ENCODE peak calls at places on chromosome 9, in four cellular contexts. M, G, S and V are unnamed samples.

GRCh38 chr9:137580209-137580957 is 1.7 kb upstream of the DPH7 start:
- DNase-seq in M (no peak), S (no peak), G (no peak), V (no peak)

GRCh38 chr9:84573098-84573497 is 96.4 kb upstream of the NTRK2 start:
- DNase-seq in S (no peak), M (no peak), G (no peak), V (peak; percentile 51)

GRCh38 chr9:134179918-134180785 is 15.8 kb upstream of the RNU6ATAC start:
- DNase-seq in S (no peak), G (no peak), M (no peak), V (no peak)

GRCh38 chr9:33109850-33110595 is 33.5 kb upstream of the SMU1 start:
- DNase-seq in M (no peak), S (no peak), G (no peak), V (no peak)

GRCh38 chr9:38295751-38296150 is 96.8 kb upstream of the ALDH1B1 start:
- DNase-seq in S (no peak), M (no peak), G (no peak), V (no peak)

GRCh38 chr9:106287108-106287631 is 575.8 kb upstream of the ZNF462 start:
- DNase-seq in G (no peak), S (no peak), M (no peak), V (no peak)

GRCh38 chr9:38107405-38107804 is 38.4 kb upstream of the SHB start:
- DNase-seq in G (no peak), S (no peak), M (no peak), V (no peak)

GRCh38 chr9:117809751-117810150 is 105.5 kb downstream of the TLR4 start:
- DNase-seq in M (no peak), G (no peak), S (no peak), V (no peak)

GRCh38 chr9:85156652-85157051 is 487.1 kb downstream of the NTRK2 start:
- DNase-seq in M (no peak), G (no peak), S (no peak), V (no peak)

GRCh38 chr9:21326526-21327139 is 8.6 kb downstream of the KLHL9 start:
- DNase-seq in G (peak; percentile 32), S (no peak), M (peak; percentile 39), V (no peak)

GRCh38 chr9:128362774-128363173 is 8.4 kb upstream of the URM1 start:
- DNase-seq in S (no peak), G (no peak), M (no peak), V (no peak)

GRCh38 chr9:79353856-79354520 is 217.8 kb upstream of the TLE4 start:
- DNase-seq in S (no peak), G (no peak), M (no peak), V (no peak)

GRCh38 chr9:134889386-134890214 is 9.0 kb downstream of the FCN2 start:
- DNase-seq in S (no peak), G (no peak), M (no peak), V (peak; percentile 3)

GRCh38 chr9:83355729-83356128 is 182.5 kb downstream of the FRMD3 start:
- DNase-seq in S (no peak), M (no peak), G (no peak), V (no peak)
- TF ChIP-seq NR2C2 in S (no peak), M (no peak), G (no peak), V (no peak)

GRCh38 chr9:87270241-87271234 is 227.1 kb upstream of the DAPK1 start:
- DNase-seq in G (no peak), M (no peak), S (no peak), V (no peak)
- TF ChIP-seq NR2C2 in G (no peak), M (no peak), S (no peak), V (no peak)

GRCh38 chr9:80646211-80646610 is 1043.1 kb downstream of the TLE1 start:
- DNase-seq in M (no peak), S (no peak), G (no peak), V (no peak)

GRCh38 chr9:80649496-80649895 is 1039.9 kb downstream of the TLE1 start:
- DNase-seq in G (no peak), S (no peak), M (no peak), V (no peak)

GRCh38 chr9:80648336-80648735 is 1041.0 kb downstream of the TLE1 start:
- DNase-seq in S (no peak), M (no peak), G (no peak), V (no peak)

GRCh38 chr9:80650964-80651555 is 1038.3 kb downstream of the TLE1 start:
- DNase-seq in M (no peak), S (no peak), G (no peak), V (no peak)

DNA sequence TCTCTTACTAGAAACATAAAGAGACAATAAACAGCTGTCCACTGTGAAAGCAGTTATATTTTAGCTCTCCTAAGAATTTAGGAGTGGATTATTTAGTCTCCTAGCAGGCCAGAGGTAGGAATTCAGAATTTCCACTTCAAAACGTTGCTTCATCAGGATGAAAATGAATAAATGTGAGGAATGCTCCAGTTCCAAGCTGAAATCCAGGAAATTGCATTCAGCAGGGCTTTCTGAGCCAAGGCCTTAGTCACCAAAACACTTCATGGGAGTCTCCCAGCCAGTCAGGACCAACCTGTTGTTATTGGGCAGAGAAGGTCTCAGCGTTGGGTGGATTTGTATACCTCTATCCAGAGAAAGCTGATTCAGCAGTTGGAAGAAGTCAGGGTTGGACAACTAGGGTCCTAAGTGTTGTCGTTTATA is 1040.3 kb downstream of the TLE1 start:
- DNase-seq in S (no peak), M (no peak), G (no peak), V (no peak)
- TF ChIP-seq NR2C2 in S (no peak), M (no peak), G (no peak), V (no peak)

DNA sequence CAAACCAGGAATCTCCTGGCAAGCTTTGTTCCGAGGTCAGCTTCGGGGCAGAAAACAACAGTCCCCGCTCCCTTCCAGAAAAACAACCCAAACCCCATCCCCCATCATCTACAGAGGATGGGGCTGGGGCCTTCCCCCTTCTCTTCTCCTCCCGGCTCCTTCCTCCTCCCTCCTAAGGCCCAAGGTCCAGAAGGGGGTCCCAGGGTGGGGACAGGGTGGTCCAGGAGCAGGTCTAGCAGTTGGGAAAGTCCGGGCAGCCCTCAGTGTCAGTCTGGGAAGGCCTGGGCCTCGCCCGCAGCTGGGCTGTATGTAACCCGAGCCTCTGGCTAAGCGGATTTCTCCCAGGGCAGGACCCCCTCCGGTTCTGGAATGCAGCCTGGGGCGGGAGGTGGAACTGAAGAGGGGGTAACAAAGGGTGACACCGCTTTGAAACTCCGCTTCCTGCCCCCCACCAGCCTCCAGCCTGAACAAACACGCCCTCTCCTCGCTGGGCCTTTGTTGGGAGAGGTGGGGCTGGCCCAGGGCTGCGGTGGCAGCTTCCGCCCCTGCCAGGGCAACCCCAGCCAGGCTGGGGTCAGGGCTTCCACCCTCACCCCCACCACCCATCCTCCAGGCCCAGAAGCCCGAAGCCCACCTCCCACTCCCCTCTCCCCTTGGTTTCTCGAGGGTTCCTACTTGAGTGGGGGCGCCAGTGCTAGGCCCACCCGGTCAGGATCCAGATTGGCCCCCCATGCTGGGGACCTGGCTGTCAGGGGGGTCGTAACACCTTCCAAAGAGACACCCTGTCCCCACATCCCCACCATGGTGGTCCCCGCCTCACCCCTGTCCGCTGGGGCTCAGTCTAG is 63.5 kb downstream of the C9orf50 start:
- DNase-seq in M (peak; percentile 97), S (no peak), G (no peak), V (peak; percentile 97)
- TF ChIP-seq NR2C2 in M (peak; percentile 82), S (no peak), G (no peak), V (no peak)

DNA sequence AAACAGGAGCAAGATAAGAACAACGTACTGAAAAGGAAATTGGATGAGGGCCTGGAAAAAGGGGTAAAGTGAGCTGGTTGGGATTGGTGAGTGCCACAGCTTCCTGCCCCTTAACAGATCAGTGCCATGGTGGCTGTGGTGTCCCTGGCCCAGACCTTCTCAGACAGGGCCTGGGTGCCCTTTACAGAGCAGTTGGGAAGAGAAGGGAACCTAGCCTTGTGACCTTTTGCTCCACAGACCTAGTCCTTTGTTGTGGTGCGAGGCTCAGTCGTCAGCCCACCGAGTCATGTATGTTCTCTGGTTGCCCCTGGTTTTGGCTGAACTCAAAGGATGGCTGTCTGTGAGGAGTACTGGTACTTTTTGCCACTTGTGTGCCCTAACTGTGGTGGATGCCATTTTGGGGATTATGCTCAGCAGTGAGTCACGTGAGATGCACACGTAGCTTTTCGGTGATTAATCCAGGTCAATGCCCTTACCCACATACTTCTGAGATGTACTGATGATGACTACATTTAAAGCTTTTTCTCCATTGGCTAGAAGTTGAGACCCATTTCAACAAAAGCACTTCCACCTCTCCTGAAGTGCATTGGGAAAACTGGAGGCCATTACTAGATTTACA is 48.4 kb downstream of the EXOSC2 start:
- DNase-seq in G (no peak), S (peak; percentile 58), M (no peak), V (no peak)
- TF ChIP-seq NR2C2 in G (no peak), S (no peak), M (no peak), V (no peak)